ENCODE peak calls at places on chromosomes 6 and 20, in five cellular contexts. K, X, W, D and E are unnamed samples.

GRCh38 chr20:49594143-49594928 is 26.4 kb upstream of the PTGIS start:
- DNase-seq in K (no peak), X (peak), W (peak), D (no peak), E (no peak)

GRCh38 chr6:39298061-39298460 is 16.2 kb downstream of the KCNK17 start:
- DNase-seq in K (no peak), X (no peak), W (no peak), D (peak), E (no peak)

GRCh38 chr6:160102956-160103824 is 18.4 kb upstream of the SLC22A1 start:
- DNase-seq in K (no peak), X (peak), W (no peak), D (no peak), E (peak)

GRCh38 chr6:52576392-52577021 is 353 bp downstream of the TRAM2 start:
- DNase-seq in K (peak), X (peak), W (peak), D (no peak), E (peak)

GRCh38 chr20:4375881-4376280 is 345.8 kb upstream of the PRND start:
- DNase-seq in K (no peak), X (peak), W (no peak), D (no peak), E (no peak)

GRCh38 chr6:12957321-12958051 is 240.9 kb downstream of the PHACTR1 start:
- DNase-seq in K (peak), X (peak), W (peak), D (peak), E (peak)

GRCh38 chr20:58743076-58743566 is 50.5 kb downstream of the NPEPL1 start:
- DNase-seq in K (no peak), X (no peak), W (no peak), D (no peak), E (no peak)

GRCh38 chr20:33753763-33754162 is 22.0 kb downstream of the ZNF341 start:
- DNase-seq in K (no peak), X (peak), W (no peak), D (no peak), E (no peak)

GRCh38 chr6:47147836-47148344 is 105.8 kb upstream of the ADGRF1 start:
- DNase-seq in K (no peak), X (no peak), W (no peak), D (no peak), E (no peak)

GRCh38 chr6:153031335-153031955 is 28.9 kb upstream of the MTRF1L start:
- DNase-seq in K (no peak), X (peak), W (no peak), D (no peak), E (no peak)

GRCh38 chr20:50569864-50570836 is 60.0 kb downstream of the PTPN1 start:
- DNase-seq in K (peak), X (peak), W (no peak), D (no peak), E (peak)

GRCh38 chr20:32314768-32315167 is 37.3 kb downstream of the KIF3B start:
- DNase-seq in K (no peak), X (no peak), W (no peak), D (no peak), E (no peak)

GRCh38 chr6:3151705-3152104 is 5.6 kb downstream of the TUBB2A start:
- DNase-seq in K (no peak), X (no peak), W (no peak), D (no peak), E (no peak)

GRCh38 chr6:3152689-3153088 is 4.7 kb downstream of the TUBB2A start:
- DNase-seq in K (no peak), X (no peak), W (no peak), D (no peak), E (no peak)

GRCh38 chr6:3144571-3144970 is 12.8 kb downstream of the TUBB2A start:
- DNase-seq in K (no peak), X (no peak), W (no peak), D (no peak), E (no peak)

DNA sequence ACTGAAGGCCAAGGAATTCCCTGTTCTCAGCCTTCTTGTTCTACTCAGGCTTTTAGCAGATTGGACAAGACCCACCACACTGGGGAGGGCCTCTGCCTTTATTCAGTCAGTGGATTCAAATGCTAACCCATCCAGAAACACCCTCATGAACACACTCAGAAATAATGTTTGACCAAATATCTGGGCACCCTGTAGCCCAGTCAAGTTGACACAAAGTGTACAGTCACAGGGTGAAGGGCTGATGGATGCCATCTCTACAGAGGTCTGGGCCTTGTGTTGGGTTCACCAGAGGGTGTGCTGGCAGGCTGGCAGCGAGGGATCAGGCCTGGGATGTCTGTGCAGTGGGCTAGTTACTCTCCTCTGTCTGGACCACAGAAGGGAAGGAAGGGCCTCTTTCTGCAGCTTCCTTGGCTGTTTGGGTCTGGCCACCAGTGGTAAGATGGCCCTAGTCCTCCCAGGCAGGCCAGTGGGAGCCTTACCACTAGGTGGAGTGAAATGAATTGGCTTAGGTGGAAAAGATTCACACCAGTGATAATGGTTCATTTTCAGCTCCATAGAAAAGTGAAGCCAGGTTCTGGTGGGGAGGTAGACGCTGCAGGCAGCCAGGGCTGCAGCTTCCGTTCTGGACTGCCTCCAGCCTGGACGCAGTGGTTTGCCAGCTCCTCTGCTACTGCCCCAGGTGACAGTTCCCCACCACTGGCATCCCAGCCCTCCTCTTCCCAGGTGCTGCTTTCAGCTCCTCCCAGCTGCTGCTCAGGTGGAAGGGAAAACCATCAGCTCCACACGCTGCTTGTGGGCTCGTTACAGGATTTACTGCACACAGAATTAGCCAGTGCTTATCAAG is 9.2 kb downstream of the TUBB2A start:
- DNase-seq in K (no peak), X (no peak), W (no peak), D (no peak), E (no peak)
- TF ChIP-seq CTCF in K (no peak), X (no peak), W (no peak), D (no peak), E (no peak)

DNA sequence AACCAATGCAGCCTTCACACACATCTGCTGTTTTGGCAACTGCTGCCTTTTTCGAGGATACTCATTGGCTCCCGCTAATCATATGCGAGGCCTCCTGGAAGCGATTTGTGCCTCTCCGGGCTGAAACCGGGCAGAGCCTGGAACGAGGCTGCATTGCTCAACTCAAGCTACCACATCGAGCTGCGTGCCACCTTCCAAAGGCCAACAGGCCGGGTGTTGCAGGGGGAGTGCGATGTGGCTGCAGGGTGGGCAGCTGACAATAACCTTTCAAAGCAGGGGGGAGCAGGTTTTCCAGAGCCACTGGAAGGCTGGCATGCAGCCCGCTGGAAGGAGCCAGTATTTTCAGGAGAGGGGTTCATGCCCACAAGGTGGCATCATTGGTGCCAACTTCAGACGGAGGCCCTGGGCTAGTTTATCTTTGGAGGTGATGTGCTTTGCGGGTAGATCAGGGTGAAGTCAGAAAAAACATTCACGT is 122.6 kb upstream of the IFNGR1 start:
- DNase-seq in K (peak), X (no peak), W (peak), D (peak), E (peak)
- TF ChIP-seq CTCF in K (peak), X (peak), W (no peak), D (peak), E (peak)

GRCh38 chr20:24490598-24490997 is 21.2 kb downstream of the SYNDIG1 start:
- DNase-seq in K (no peak), X (no peak), W (no peak), D (no peak), E (no peak)

GRCh38 chr20:24492698-24493097 is 23.3 kb downstream of the SYNDIG1 start:
- DNase-seq in K (no peak), X (no peak), W (no peak), D (no peak), E (no peak)

GRCh38 chr20:24491043-24491756 is 21.8 kb downstream of the SYNDIG1 start:
- DNase-seq in K (no peak), X (no peak), W (no peak), D (no peak), E (no peak)

GRCh38 chr20:24493181-24493580 is 23.8 kb downstream of the SYNDIG1 start:
- DNase-seq in K (no peak), X (no peak), W (no peak), D (no peak), E (no peak)

GRCh38 chr20:24492031-24492607 is 22.7 kb downstream of the SYNDIG1 start:
- DNase-seq in K (no peak), X (no peak), W (no peak), D (no peak), E (no peak)
- TF ChIP-seq CTCF in K (no peak), X (no peak), W (no peak), D (no peak), E (no peak)

DNA sequence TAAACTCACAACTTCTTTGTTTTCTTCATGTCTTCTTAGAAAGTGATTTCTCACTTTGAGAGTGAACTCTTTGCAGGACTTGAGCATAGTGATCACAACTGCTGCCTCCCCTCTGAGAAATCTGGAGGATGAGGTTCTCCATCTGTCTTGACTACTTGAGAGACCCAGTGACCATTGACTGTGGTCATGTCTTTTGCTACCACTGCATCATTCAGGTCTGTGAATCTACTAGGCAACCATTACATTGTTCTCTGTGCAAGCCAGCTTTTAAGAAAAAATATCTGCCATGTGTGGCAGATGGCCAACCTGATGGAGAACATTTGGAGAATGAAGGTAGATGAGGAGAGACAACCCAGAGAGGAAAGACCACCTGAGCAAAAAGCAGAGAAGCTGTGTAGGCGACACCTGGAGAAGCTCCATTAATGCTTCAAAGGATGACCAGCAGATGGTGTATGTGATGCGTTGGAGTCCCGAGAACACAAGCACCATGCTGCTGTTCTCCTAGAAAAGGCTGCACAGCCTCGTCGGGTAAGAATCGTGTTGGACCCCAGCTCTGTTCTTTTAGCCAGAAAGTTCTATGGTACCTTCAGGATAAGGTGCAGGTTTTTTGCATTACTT is 25.1 kb upstream of the TRIM26 start:
- DNase-seq in K (peak), X (peak), W (no peak), D (no peak), E (peak)
- TF ChIP-seq CTCF in K (peak), X (peak), W (no peak), D (peak), E (peak)

DNA sequence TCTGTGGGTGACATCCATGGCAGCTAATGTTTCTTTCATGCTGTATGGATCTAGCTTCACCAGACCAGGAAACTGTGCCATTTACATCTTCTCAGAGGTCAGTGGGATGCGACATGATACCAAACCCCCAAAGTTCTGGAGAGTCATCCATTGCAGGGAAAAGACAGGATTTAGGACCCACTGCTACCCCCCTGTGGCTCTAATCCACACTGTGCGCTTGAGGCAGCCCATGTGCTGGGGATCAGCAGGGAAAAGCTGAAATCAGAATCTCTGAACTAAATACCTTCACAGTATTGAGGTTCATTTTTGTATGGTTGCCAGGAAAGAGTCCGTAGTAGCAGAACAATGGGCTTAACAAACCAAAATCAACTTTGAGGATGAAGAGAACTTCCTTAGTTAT is 164.4 kb downstream of the TMEM242 start:
- DNase-seq in K (no peak), X (no peak), W (no peak), D (no peak), E (no peak)
- TF ChIP-seq CTCF in K (no peak), X (no peak), W (no peak), D (no peak), E (no peak)

GRCh38 chr6:16872543-16873230 is 111.4 kb upstream of the ATXN1 start:
- DNase-seq in K (no peak), X (no peak), W (no peak), D (no peak), E (no peak)
- TF ChIP-seq CTCF in K (no peak), X (no peak), W (no peak), D (no peak), E (no peak)

GRCh38 chr6:42179261-42179955 is 6.2 kb downstream of the GUCA1A start:
- DNase-seq in K (no peak), X (no peak), W (no peak), D (no peak), E (no peak)

GRCh38 chr6:42177514-42178364 is 4.6 kb downstream of the GUCA1A start:
- DNase-seq in K (no peak), X (no peak), W (no peak), D (no peak), E (no peak)

GRCh38 chr6:42176981-42177380 is 3.8 kb downstream of the GUCA1A start:
- DNase-seq in K (no peak), X (no peak), W (no peak), D (no peak), E (no peak)

GRCh38 chr6:42173101-42173500 is at the start of gene GUCA1A:
- DNase-seq in K (no peak), X (no peak), W (no peak), D (no peak), E (no peak)

GRCh38 chr6:42175860-42176259 is 2.7 kb downstream of the GUCA1A start:
- DNase-seq in K (no peak), X (no peak), W (no peak), D (no peak), E (no peak)
- TF ChIP-seq CTCF in K (no peak), X (peak), W (no peak), D (no peak), E (no peak)

DNA sequence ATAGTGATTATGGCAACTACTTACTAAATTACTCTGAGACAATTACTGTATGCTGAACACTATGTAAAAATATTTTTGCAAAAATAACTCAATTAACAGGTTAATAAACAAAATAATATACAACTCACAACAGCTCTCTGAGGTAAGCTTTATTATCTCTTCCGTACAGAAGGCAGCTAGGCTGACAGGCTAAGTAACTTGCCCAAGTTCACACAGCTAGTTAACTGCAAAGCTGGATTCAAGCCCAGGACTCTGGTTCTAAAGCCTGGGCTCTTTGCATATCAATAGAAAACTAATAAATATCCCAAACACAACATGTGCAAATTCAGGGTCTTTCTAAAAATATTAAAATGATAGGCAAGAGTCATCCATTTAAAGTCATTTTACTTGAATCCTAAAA is 169.5 kb upstream of the BEND3 start:
- DNase-seq in K (no peak), X (no peak), W (no peak), D (no peak), E (no peak)
- TF ChIP-seq CTCF in K (no peak), X (no peak), W (no peak), D (no peak), E (no peak)